ENCODE peak calls at places on chromosomes 6 and 20, in four cellular contexts. One of them, this sample, is unnamed.

GRCh38 chr6:100466410-100467143 is 1.9 kb upstream of the SIM1 start:
- DNase-seq in left ventricle myocardium inferior: no peak
- DNase-seq in progenitor cell of endocrine pancreas: no peak
- DNase-seq in GM13976: peak; percentile 24
- DNase-seq in this sample: no peak

GRCh38 chr20:48645666-48646065 is 182.1 kb downstream of the PREX1 start:
- DNase-seq in left ventricle myocardium inferior: no peak
- DNase-seq in GM13976: no peak
- DNase-seq in progenitor cell of endocrine pancreas: no peak
- DNase-seq in this sample: no peak

GRCh38 chr6:159760602-159761057 is 1.2 kb upstream of the ACAT2 start:
- DNase-seq in GM13976: no peak
- DNase-seq in progenitor cell of endocrine pancreas: no peak
- DNase-seq in left ventricle myocardium inferior: no peak
- DNase-seq in this sample: peak; percentile 17

GRCh38 chr6:104957301-104958177 is 632 bp downstream of the LIN28B start:
- DNase-seq in progenitor cell of endocrine pancreas: no peak
- DNase-seq in GM13976: no peak
- DNase-seq in left ventricle myocardium inferior: no peak
- DNase-seq in this sample: no peak

GRCh38 chr20:53146201-53146891 is 174.2 kb downstream of the TSHZ2 start:
- DNase-seq in left ventricle myocardium inferior: no peak
- DNase-seq in progenitor cell of endocrine pancreas: no peak
- DNase-seq in GM13976: no peak
- DNase-seq in this sample: no peak

GRCh38 chr20:15699431-15700146 is 873.7 kb downstream of the KIF16B start:
- DNase-seq in left ventricle myocardium inferior: no peak
- DNase-seq in progenitor cell of endocrine pancreas: no peak
- DNase-seq in GM13976: no peak
- DNase-seq in this sample: no peak

GRCh38 chr20:258963-259362 is 1.4 kb downstream of the DEFB132 start:
- DNase-seq in left ventricle myocardium inferior: no peak
- DNase-seq in progenitor cell of endocrine pancreas: no peak
- DNase-seq in GM13976: no peak
- DNase-seq in this sample: peak; percentile 55

GRCh38 chr6:127768745-127769144 is 132.1 kb downstream of the THEMIS start:
- DNase-seq in progenitor cell of endocrine pancreas: no peak
- DNase-seq in left ventricle myocardium inferior: no peak
- DNase-seq in GM13976: no peak
- DNase-seq in this sample: no peak

GRCh38 chr6:160082627-160083026 is 39.0 kb upstream of the SLC22A1 start:
- DNase-seq in progenitor cell of endocrine pancreas: no peak
- DNase-seq in GM13976: no peak
- DNase-seq in left ventricle myocardium inferior: no peak
- DNase-seq in this sample: no peak

GRCh38 chr20:8545212-8545611 is 413.1 kb downstream of the PLCB1 start:
- DNase-seq in progenitor cell of endocrine pancreas: no peak
- DNase-seq in left ventricle myocardium inferior: no peak
- DNase-seq in GM13976: no peak
- DNase-seq in this sample: no peak

GRCh38 chr6:26273673-26274595 is 91.1 kb upstream of the BTN3A2 start:
- DNase-seq in progenitor cell of endocrine pancreas: no peak
- DNase-seq in left ventricle myocardium inferior: no peak
- DNase-seq in GM13976: no peak
- DNase-seq in this sample: no peak

GRCh38 chr6:82924799-82925535 is 140.7 kb downstream of the UBE3D start:
- DNase-seq in left ventricle myocardium inferior: no peak
- DNase-seq in GM13976: no peak
- DNase-seq in progenitor cell of endocrine pancreas: no peak
- DNase-seq in this sample: no peak

GRCh38 chr6:15368186-15368585 is 122.3 kb downstream of the JARID2 start:
- DNase-seq in left ventricle myocardium inferior: no peak
- DNase-seq in GM13976: no peak
- DNase-seq in progenitor cell of endocrine pancreas: no peak
- DNase-seq in this sample: no peak

GRCh38 chr6:90719321-90720195 is 132.7 kb upstream of the MAP3K7 start:
- DNase-seq in progenitor cell of endocrine pancreas: no peak
- DNase-seq in GM13976: no peak
- DNase-seq in left ventricle myocardium inferior: no peak
- DNase-seq in this sample: no peak

GRCh38 chr20:6053776-6054688 is at the start of gene LRRN4:
- DNase-seq in progenitor cell of endocrine pancreas: no peak
- DNase-seq in GM13976: no peak
- DNase-seq in left ventricle myocardium inferior: no peak
- DNase-seq in this sample: no peak

GRCh38 chr20:14148042-14148441 is 152.7 kb downstream of the MACROD2 start:
- DNase-seq in GM13976: no peak
- DNase-seq in left ventricle myocardium inferior: no peak
- DNase-seq in progenitor cell of endocrine pancreas: no peak
- DNase-seq in this sample: no peak

GRCh38 chr20:8808180-8808535 is 260.7 kb upstream of the PLCB4 start:
- DNase-seq in left ventricle myocardium inferior: no peak
- DNase-seq in progenitor cell of endocrine pancreas: no peak
- DNase-seq in GM13976: no peak
- DNase-seq in this sample: no peak

GRCh38 chr6:83708546-83708969 is 343 bp downstream of the SNAP91 start:
- DNase-seq in progenitor cell of endocrine pancreas: peak; percentile 33
- DNase-seq in GM13976: peak; percentile 34
- DNase-seq in left ventricle myocardium inferior: no peak
- DNase-seq in this sample: peak; percentile 30

GRCh38 chr6:35764238-35764896 is 12.0 kb upstream of the CLPSL2 start:
- DNase-seq in GM13976: no peak
- DNase-seq in progenitor cell of endocrine pancreas: no peak
- DNase-seq in left ventricle myocardium inferior: no peak
- DNase-seq in this sample: no peak

GRCh38 chr6:21767891-21768659 is 174.5 kb downstream of the SOX4 start:
- DNase-seq in GM13976: no peak
- DNase-seq in progenitor cell of endocrine pancreas: no peak
- DNase-seq in left ventricle myocardium inferior: no peak
- DNase-seq in this sample: no peak

GRCh38 chr6:109998159-109998785 is 20.2 kb downstream of the GPR6 start:
- DNase-seq in left ventricle myocardium inferior: no peak
- DNase-seq in progenitor cell of endocrine pancreas: no peak
- DNase-seq in GM13976: no peak
- DNase-seq in this sample: no peak

GRCh38 chr6:109269953-109270517 is 112.2 kb downstream of the CD164 start:
- DNase-seq in progenitor cell of endocrine pancreas: no peak
- DNase-seq in GM13976: no peak
- DNase-seq in left ventricle myocardium inferior: no peak
- DNase-seq in this sample: no peak

GRCh38 chr20:9286501-9286900 is 217.6 kb downstream of the PLCB4 start:
- DNase-seq in progenitor cell of endocrine pancreas: no peak
- DNase-seq in GM13976: no peak
- DNase-seq in left ventricle myocardium inferior: no peak
- DNase-seq in this sample: no peak

This sample was measured in HuH-7.